ENCODE peak calls at places on chromosomes 4 and X, in ten cellular contexts. One of them, this sample, is unnamed.

GRCh38 chr4:80173387-80173786 is 23.9 kb upstream of the PRDM8 start:
- DNase-seq in kidney glomerular epithelial cell: peak; percentile 50
- DNase-seq in NCI-H345: no peak
- DNase-seq in naive thymus-derived CD8-positive, alpha-beta T cell: peak; percentile 47
- DNase-seq in right cardiac atrium: no peak
- DNase-seq in K562: no peak
- DNase-seq in A673: no peak
- DNase-seq in mammary epithelial cell: peak; percentile 87
- DNase-seq in heart right ventricle: no peak
- DNase-seq in IMR-90: peak; percentile 88
- DNase-seq in this sample: no peak

GRCh38 chrX:138519296-138519695 is 192.2 kb downstream of the FGF13 start:
- DNase-seq in kidney glomerular epithelial cell: no peak
- DNase-seq in NCI-H345: no peak
- DNase-seq in naive thymus-derived CD8-positive, alpha-beta T cell: no peak
- DNase-seq in right cardiac atrium: no peak
- DNase-seq in K562: no peak
- DNase-seq in A673: peak; percentile 33
- DNase-seq in mammary epithelial cell: no peak
- DNase-seq in heart right ventricle: no peak
- DNase-seq in IMR-90: no peak
- DNase-seq in this sample: no peak

GRCh38 chr4:80393246-80393969 is 57.9 kb downstream of the CFAP299 start:
- DNase-seq in kidney glomerular epithelial cell: peak; percentile 30
- DNase-seq in NCI-H345: no peak
- DNase-seq in naive thymus-derived CD8-positive, alpha-beta T cell: no peak
- DNase-seq in right cardiac atrium: no peak
- DNase-seq in K562: no peak
- DNase-seq in A673: no peak
- DNase-seq in mammary epithelial cell: peak; percentile 72
- DNase-seq in heart right ventricle: no peak
- DNase-seq in IMR-90: peak; percentile 94
- DNase-seq in this sample: no peak

GRCh38 chr4:1775731-1776500 is 17.2 kb upstream of the FGFR3 start:
- DNase-seq in kidney glomerular epithelial cell: no peak
- DNase-seq in NCI-H345: no peak
- DNase-seq in naive thymus-derived CD8-positive, alpha-beta T cell: no peak
- DNase-seq in right cardiac atrium: no peak
- DNase-seq in K562: no peak
- DNase-seq in A673: no peak
- DNase-seq in mammary epithelial cell: peak; percentile 29
- DNase-seq in heart right ventricle: no peak
- DNase-seq in IMR-90: no peak
- DNase-seq in this sample: peak; percentile 48

GRCh38 chrX:34884693-34885277 is 57.8 kb upstream of the FAM47B start:
- DNase-seq in kidney glomerular epithelial cell: peak; percentile 55
- DNase-seq in NCI-H345: no peak
- DNase-seq in naive thymus-derived CD8-positive, alpha-beta T cell: no peak
- DNase-seq in right cardiac atrium: no peak
- DNase-seq in K562: no peak
- DNase-seq in A673: peak; percentile 58
- DNase-seq in mammary epithelial cell: peak; percentile 80
- DNase-seq in heart right ventricle: no peak
- DNase-seq in IMR-90: peak; percentile 88
- DNase-seq in this sample: peak; percentile 73

GRCh38 chrX:45710081-45710801 is 509.6 kb upstream of the DIPK2B start:
- DNase-seq in kidney glomerular epithelial cell: peak; percentile 84
- DNase-seq in NCI-H345: no peak
- DNase-seq in naive thymus-derived CD8-positive, alpha-beta T cell: no peak
- DNase-seq in right cardiac atrium: no peak
- DNase-seq in K562: no peak
- DNase-seq in A673: peak; percentile 39
- DNase-seq in mammary epithelial cell: peak; percentile 99
- DNase-seq in heart right ventricle: no peak
- DNase-seq in IMR-90: peak; percentile 96
- DNase-seq in this sample: peak; percentile 25

GRCh38 chrX:105715746-105716145 is 106.6 kb upstream of the NRK start:
- DNase-seq in kidney glomerular epithelial cell: no peak
- DNase-seq in NCI-H345: no peak
- DNase-seq in naive thymus-derived CD8-positive, alpha-beta T cell: no peak
- DNase-seq in right cardiac atrium: no peak
- DNase-seq in K562: no peak
- DNase-seq in A673: no peak
- DNase-seq in mammary epithelial cell: no peak
- DNase-seq in heart right ventricle: no peak
- DNase-seq in IMR-90: no peak
- DNase-seq in this sample: no peak

GRCh38 chr4:7980036-7980435 is 40.4 kb upstream of the AFAP1 start:
- DNase-seq in kidney glomerular epithelial cell: peak; percentile 28
- DNase-seq in NCI-H345: no peak
- DNase-seq in naive thymus-derived CD8-positive, alpha-beta T cell: no peak
- DNase-seq in right cardiac atrium: no peak
- DNase-seq in K562: no peak
- DNase-seq in A673: no peak
- DNase-seq in mammary epithelial cell: no peak
- DNase-seq in heart right ventricle: no peak
- DNase-seq in IMR-90: peak; percentile 71
- DNase-seq in this sample: no peak

GRCh38 chr4:72446353-72447055 is 122.5 kb downstream of the ADAMTS3 start:
- DNase-seq in kidney glomerular epithelial cell: no peak
- DNase-seq in NCI-H345: no peak
- DNase-seq in naive thymus-derived CD8-positive, alpha-beta T cell: no peak
- DNase-seq in right cardiac atrium: no peak
- DNase-seq in K562: no peak
- DNase-seq in A673: no peak
- DNase-seq in mammary epithelial cell: no peak
- DNase-seq in heart right ventricle: no peak
- DNase-seq in IMR-90: no peak
- DNase-seq in this sample: no peak

GRCh38 chr4:185838514-185839203 is 26.7 kb upstream of the SORBS2 start:
- DNase-seq in kidney glomerular epithelial cell: no peak
- DNase-seq in NCI-H345: no peak
- DNase-seq in naive thymus-derived CD8-positive, alpha-beta T cell: no peak
- DNase-seq in right cardiac atrium: no peak
- DNase-seq in K562: no peak
- DNase-seq in A673: no peak
- DNase-seq in mammary epithelial cell: no peak
- DNase-seq in heart right ventricle: no peak
- DNase-seq in IMR-90: peak; percentile 5
- DNase-seq in this sample: no peak

GRCh38 chr4:90190510-90190909 is 63.3 kb downstream of the CCSER1 start:
- DNase-seq in kidney glomerular epithelial cell: no peak
- DNase-seq in NCI-H345: no peak
- DNase-seq in naive thymus-derived CD8-positive, alpha-beta T cell: no peak
- DNase-seq in right cardiac atrium: no peak
- DNase-seq in K562: no peak
- DNase-seq in A673: no peak
- DNase-seq in mammary epithelial cell: no peak
- DNase-seq in heart right ventricle: no peak
- DNase-seq in IMR-90: no peak
- DNase-seq in this sample: no peak

GRCh38 chr4:111174331-111174730 is 551.5 kb upstream of the PITX2 start:
- DNase-seq in kidney glomerular epithelial cell: no peak
- DNase-seq in NCI-H345: no peak
- DNase-seq in naive thymus-derived CD8-positive, alpha-beta T cell: no peak
- DNase-seq in right cardiac atrium: no peak
- DNase-seq in K562: no peak
- DNase-seq in A673: no peak
- DNase-seq in mammary epithelial cell: no peak
- DNase-seq in heart right ventricle: no peak
- DNase-seq in IMR-90: no peak
- DNase-seq in this sample: no peak

GRCh38 chr4:88185916-88186315 is 27.5 kb upstream of the ABCG2 start:
- DNase-seq in kidney glomerular epithelial cell: no peak
- DNase-seq in NCI-H345: no peak
- DNase-seq in naive thymus-derived CD8-positive, alpha-beta T cell: no peak
- DNase-seq in right cardiac atrium: no peak
- DNase-seq in K562: no peak
- DNase-seq in A673: no peak
- DNase-seq in mammary epithelial cell: no peak
- DNase-seq in heart right ventricle: no peak
- DNase-seq in IMR-90: peak; percentile 90
- DNase-seq in this sample: no peak

GRCh38 chrX:31293409-31293808 is 221.6 kb upstream of the FTHL17 start:
- DNase-seq in kidney glomerular epithelial cell: no peak
- DNase-seq in NCI-H345: peak; percentile 0
- DNase-seq in naive thymus-derived CD8-positive, alpha-beta T cell: no peak
- DNase-seq in right cardiac atrium: no peak
- DNase-seq in K562: no peak
- DNase-seq in A673: no peak
- DNase-seq in mammary epithelial cell: no peak
- DNase-seq in heart right ventricle: no peak
- DNase-seq in IMR-90: no peak
- DNase-seq in this sample: no peak

GRCh38 chr4:146442801-146443200 is 78.9 kb downstream of the SLC10A7 start:
- DNase-seq in kidney glomerular epithelial cell: no peak
- DNase-seq in NCI-H345: no peak
- DNase-seq in naive thymus-derived CD8-positive, alpha-beta T cell: no peak
- DNase-seq in right cardiac atrium: no peak
- DNase-seq in K562: no peak
- DNase-seq in A673: peak; percentile 45
- DNase-seq in mammary epithelial cell: peak; percentile 26
- DNase-seq in heart right ventricle: no peak
- DNase-seq in IMR-90: peak; percentile 75
- DNase-seq in this sample: no peak

GRCh38 chr4:119872344-119873031 is 194.2 kb downstream of the MAD2L1 start:
- DNase-seq in kidney glomerular epithelial cell: peak; percentile 64
- DNase-seq in NCI-H345: no peak
- DNase-seq in naive thymus-derived CD8-positive, alpha-beta T cell: no peak
- DNase-seq in right cardiac atrium: no peak
- DNase-seq in K562: no peak
- DNase-seq in A673: no peak
- DNase-seq in mammary epithelial cell: no peak
- DNase-seq in heart right ventricle: no peak
- DNase-seq in IMR-90: no peak
- DNase-seq in this sample: no peak

GRCh38 chr4:15506464-15506863 is 36.8 kb downstream of the CC2D2A start:
- DNase-seq in kidney glomerular epithelial cell: peak; percentile 25
- DNase-seq in NCI-H345: no peak
- DNase-seq in naive thymus-derived CD8-positive, alpha-beta T cell: no peak
- DNase-seq in right cardiac atrium: no peak
- DNase-seq in K562: no peak
- DNase-seq in A673: no peak
- DNase-seq in mammary epithelial cell: no peak
- DNase-seq in heart right ventricle: no peak
- DNase-seq in IMR-90: peak; percentile 82
- DNase-seq in this sample: no peak

GRCh38 chr4:176849076-176849475 is 56.4 kb upstream of the VEGFC start:
- DNase-seq in kidney glomerular epithelial cell: no peak
- DNase-seq in NCI-H345: no peak
- DNase-seq in naive thymus-derived CD8-positive, alpha-beta T cell: no peak
- DNase-seq in right cardiac atrium: no peak
- DNase-seq in K562: no peak
- DNase-seq in A673: no peak
- DNase-seq in mammary epithelial cell: peak; percentile 41
- DNase-seq in heart right ventricle: no peak
- DNase-seq in IMR-90: no peak
- DNase-seq in this sample: no peak

GRCh38 chr4:165347647-165348569 is 20.4 kb downstream of the MSMO1 start:
- DNase-seq in kidney glomerular epithelial cell: no peak
- DNase-seq in NCI-H345: no peak
- DNase-seq in naive thymus-derived CD8-positive, alpha-beta T cell: no peak
- DNase-seq in right cardiac atrium: no peak
- DNase-seq in K562: no peak
- DNase-seq in A673: no peak
- DNase-seq in mammary epithelial cell: no peak
- DNase-seq in heart right ventricle: no peak
- DNase-seq in IMR-90: no peak
- DNase-seq in this sample: no peak

GRCh38 chr4:168257663-168258235 is 60.8 kb downstream of the DDX60 start:
- DNase-seq in kidney glomerular epithelial cell: no peak
- DNase-seq in NCI-H345: no peak
- DNase-seq in naive thymus-derived CD8-positive, alpha-beta T cell: no peak
- DNase-seq in right cardiac atrium: no peak
- DNase-seq in K562: no peak
- DNase-seq in A673: no peak
- DNase-seq in mammary epithelial cell: no peak
- DNase-seq in heart right ventricle: no peak
- DNase-seq in IMR-90: no peak
- DNase-seq in this sample: no peak

GRCh38 chr4:80586716-80587115 is 251.2 kb downstream of the CFAP299 start:
- DNase-seq in kidney glomerular epithelial cell: no peak
- DNase-seq in NCI-H345: peak; percentile 33
- DNase-seq in naive thymus-derived CD8-positive, alpha-beta T cell: no peak
- DNase-seq in right cardiac atrium: no peak
- DNase-seq in K562: no peak
- DNase-seq in A673: no peak
- DNase-seq in mammary epithelial cell: peak; percentile 48
- DNase-seq in heart right ventricle: no peak
- DNase-seq in IMR-90: no peak
- DNase-seq in this sample: no peak

GRCh38 chrX:103513067-103513466 is 6.2 kb downstream of the RAB40A start:
- DNase-seq in kidney glomerular epithelial cell: no peak
- DNase-seq in NCI-H345: peak; percentile 6
- DNase-seq in naive thymus-derived CD8-positive, alpha-beta T cell: no peak
- DNase-seq in right cardiac atrium: no peak
- DNase-seq in K562: no peak
- DNase-seq in A673: no peak
- DNase-seq in mammary epithelial cell: no peak
- DNase-seq in heart right ventricle: no peak
- DNase-seq in IMR-90: no peak
- DNase-seq in this sample: no peak

GRCh38 chr4:38231626-38232025 is 271.4 kb downstream of the PTTG2 start:
- DNase-seq in kidney glomerular epithelial cell: no peak
- DNase-seq in NCI-H345: no peak
- DNase-seq in naive thymus-derived CD8-positive, alpha-beta T cell: no peak
- DNase-seq in right cardiac atrium: no peak
- DNase-seq in K562: no peak
- DNase-seq in A673: no peak
- DNase-seq in mammary epithelial cell: no peak
- DNase-seq in heart right ventricle: no peak
- DNase-seq in IMR-90: no peak
- DNase-seq in this sample: no peak